ENCODE peak calls at places on chromosomes 5 and 9, in six cellular contexts. One of them, this sample, is unnamed.

GRCh38 chr5:173108914-173109313 is 35.4 kb upstream of the BNIP1 start:
- DNase-seq in GM12865: no peak
- DNase-seq in cortex of kidney: no peak
- DNase-seq in stimulated activated CD8-positive, alpha-beta memory T cell treated with anti-CD3 and anti-CD28 coated beads, Interleukin-15, amount 100 ng/mL, for 1 hour: no peak
- DNase-seq in WERI-Rb-1: no peak
- DNase-seq in right lobe of liver: no peak
- DNase-seq in this sample: no peak

GRCh38 chr9:35705372-35705771 is 15.6 kb upstream of the TPM2 start:
- DNase-seq in stimulated activated CD8-positive, alpha-beta memory T cell treated with anti-CD3 and anti-CD28 coated beads, Interleukin-15, amount 100 ng/mL, for 1 hour: no peak
- DNase-seq in cortex of kidney: no peak
- DNase-seq in GM12865: no peak
- DNase-seq in WERI-Rb-1: no peak
- DNase-seq in right lobe of liver: no peak
- DNase-seq in this sample: no peak

GRCh38 chr5:115461093-115461492 is 83.5 kb downstream of the FEM1C start:
- DNase-seq in stimulated activated CD8-positive, alpha-beta memory T cell treated with anti-CD3 and anti-CD28 coated beads, Interleukin-15, amount 100 ng/mL, for 1 hour: no peak
- DNase-seq in WERI-Rb-1: no peak
- DNase-seq in cortex of kidney: no peak
- DNase-seq in GM12865: no peak
- DNase-seq in right lobe of liver: no peak
- DNase-seq in this sample: no peak

GRCh38 chr5:68180286-68181038 is 35.1 kb upstream of the PIK3R1 start:
- DNase-seq in right lobe of liver: no peak
- DNase-seq in WERI-Rb-1: no peak
- DNase-seq in cortex of kidney: no peak
- DNase-seq in stimulated activated CD8-positive, alpha-beta memory T cell treated with anti-CD3 and anti-CD28 coated beads, Interleukin-15, amount 100 ng/mL, for 1 hour: no peak
- DNase-seq in GM12865: no peak
- DNase-seq in this sample: no peak

GRCh38 chr5:96699186-96699820 is 37.1 kb downstream of the CAST start:
- DNase-seq in WERI-Rb-1: no peak
- DNase-seq in stimulated activated CD8-positive, alpha-beta memory T cell treated with anti-CD3 and anti-CD28 coated beads, Interleukin-15, amount 100 ng/mL, for 1 hour: no peak
- DNase-seq in right lobe of liver: no peak
- DNase-seq in GM12865: no peak
- DNase-seq in cortex of kidney: no peak
- DNase-seq in this sample: peak

GRCh38 chr5:179115845-179116524 is 55.8 kb downstream of the ZNF354C start:
- DNase-seq in GM12865: no peak
- DNase-seq in WERI-Rb-1: no peak
- DNase-seq in stimulated activated CD8-positive, alpha-beta memory T cell treated with anti-CD3 and anti-CD28 coated beads, Interleukin-15, amount 100 ng/mL, for 1 hour: no peak
- DNase-seq in right lobe of liver: no peak
- DNase-seq in cortex of kidney: no peak
- DNase-seq in this sample: no peak

GRCh38 chr9:127987103-127987614 is 6.4 kb upstream of the EEIG1 start:
- DNase-seq in GM12865: peak
- DNase-seq in stimulated activated CD8-positive, alpha-beta memory T cell treated with anti-CD3 and anti-CD28 coated beads, Interleukin-15, amount 100 ng/mL, for 1 hour: no peak
- DNase-seq in cortex of kidney: no peak
- DNase-seq in right lobe of liver: peak
- DNase-seq in WERI-Rb-1: no peak
- DNase-seq in this sample: peak

GRCh38 chr5:9781882-9782281 is 151.7 kb upstream of the TAS2R1 start:
- DNase-seq in WERI-Rb-1: no peak
- DNase-seq in GM12865: no peak
- DNase-seq in right lobe of liver: no peak
- DNase-seq in cortex of kidney: no peak
- DNase-seq in stimulated activated CD8-positive, alpha-beta memory T cell treated with anti-CD3 and anti-CD28 coated beads, Interleukin-15, amount 100 ng/mL, for 1 hour: no peak
- DNase-seq in this sample: no peak

GRCh38 chr5:1282139-1282992 is 12.5 kb downstream of the TERT start:
- DNase-seq in right lobe of liver: peak
- DNase-seq in cortex of kidney: no peak
- DNase-seq in stimulated activated CD8-positive, alpha-beta memory T cell treated with anti-CD3 and anti-CD28 coated beads, Interleukin-15, amount 100 ng/mL, for 1 hour: no peak
- DNase-seq in GM12865: no peak
- DNase-seq in WERI-Rb-1: no peak
- DNase-seq in this sample: no peak

GRCh38 chr9:81613002-81613750 is 76.2 kb downstream of the TLE1 start:
- DNase-seq in WERI-Rb-1: no peak
- DNase-seq in cortex of kidney: no peak
- DNase-seq in right lobe of liver: peak
- DNase-seq in GM12865: no peak
- DNase-seq in stimulated activated CD8-positive, alpha-beta memory T cell treated with anti-CD3 and anti-CD28 coated beads, Interleukin-15, amount 100 ng/mL, for 1 hour: no peak
- DNase-seq in this sample: no peak

This sample was measured in astrocyte of the hippocampus.